ENCODE peak calls at places on chromosome 5, in nine cellular contexts. M is fibroblast of lung; S is psoas muscle; Z is ascending aorta; F is naive thymus-derived CD4-positive, alpha-beta T cell; A is right lobe of liver; W is IMR-90; H is PC-3; I is heart right ventricle. D is an unnamed sample. For H3K9me3 and H3K36me3, the result is how much of the 10 kb centered on the place peaks cover.

GRCh38 chr5:9015250-9015936 is 530.5 kb downstream of the SEMA5A start:
- DNase-seq in M (peak), F (no peak), I (no peak), Z (no peak), W (peak), S (no peak), A (no peak), H (no peak), D (no peak)

GRCh38 chr5:107135391-107135790 is 535.3 kb downstream of the EFNA5 start:
- DNase-seq in F (no peak), S (no peak), M (peak), W (peak), Z (no peak), A (no peak), H (peak), I (no peak), D (peak)

GRCh38 chr5:33423018-33423630 is 17.6 kb upstream of the TARS1 start:
- DNase-seq in F (no peak), I (no peak), S (no peak), Z (no peak), H (peak), A (no peak), W (peak), M (peak), D (no peak)

GRCh38 chr5:111927191-111927590 is 170.2 kb upstream of the NREP start:
- DNase-seq in A (no peak), W (peak), Z (no peak), S (no peak), H (no peak), F (no peak), I (no peak), M (no peak), D (no peak)

GRCh38 chr5:152349683-152350526 is 55.2 kb downstream of the NMUR2 start:
- DNase-seq in W (peak), I (peak), S (peak), A (peak), M (peak), Z (no peak), F (no peak), H (peak), D (peak)

GRCh38 chr5:157100140-157100679 is 8.6 kb downstream of the HAVCR2 start:
- DNase-seq in F (peak), A (no peak), Z (no peak), H (peak), I (no peak), W (peak), S (no peak), M (peak), D (peak)

GRCh38 chr5:55031492-55031891 is 7.4 kb downstream of the GZMK start:
- DNase-seq in W (peak), M (no peak), F (no peak), I (no peak), H (no peak), Z (no peak), S (no peak), A (no peak), D (no peak)

GRCh38 chr5:62317810-62318209 is 11.8 kb downstream of the KIF2A start:
- DNase-seq in M (no peak), S (no peak), F (no peak), H (no peak), W (no peak), I (no peak), Z (no peak), A (no peak), D (no peak)

DNA sequence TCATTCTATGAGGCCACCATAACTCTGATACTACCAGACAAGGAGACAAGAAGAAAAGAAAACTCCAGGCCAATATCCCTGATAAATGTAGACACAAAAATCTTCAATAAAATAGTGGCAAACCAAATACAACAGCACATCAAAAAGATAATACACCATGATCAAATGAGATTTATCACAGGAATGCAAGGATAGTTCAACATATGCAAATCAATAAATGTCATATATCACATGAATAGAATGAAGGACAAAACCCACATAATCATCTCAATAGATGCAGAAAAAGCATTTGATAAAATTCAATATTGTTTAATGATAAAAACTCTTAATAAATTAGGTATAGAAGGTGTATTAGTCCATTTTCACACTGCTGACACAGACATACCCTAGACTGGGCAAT is 139.9 kb downstream of the ADAMTS6 start:
- DNase-seq in S (no peak), H (no peak), A (no peak), W (no peak), M (no peak), Z (no peak), I (no peak), F (no peak), D (no peak)
- H3K9me3 ChIP-seq in S (under half), H (under half), A (under half), W (under half), M (under half), Z (under half), I (half or more), F (under half), D (under half)

GRCh38 chr5:1511651-1512540 is 11.9 kb downstream of the LPCAT1 start:
- DNase-seq in H (peak), A (peak), M (peak), Z (no peak), F (peak), S (peak), I (no peak), W (peak), D (peak)

GRCh38 chr5:1513326-1514026 is 10.3 kb downstream of the LPCAT1 start:
- DNase-seq in Z (no peak), S (peak), H (no peak), M (no peak), W (no peak), A (peak), I (no peak), F (peak), D (no peak)

GRCh38 chr5:1514027-1514818 is 9.5 kb downstream of the LPCAT1 start:
- DNase-seq in S (peak), I (no peak), F (peak), M (no peak), W (no peak), A (peak), H (no peak), Z (peak), D (peak)

GRCh38 chr5:1511037-1511436 is 12.7 kb downstream of the LPCAT1 start:
- DNase-seq in A (peak), S (peak), H (no peak), W (no peak), M (no peak), Z (no peak), I (no peak), F (peak), D (peak)

GRCh38 chr5:1512541-1513291 is 11.0 kb downstream of the LPCAT1 start:
- DNase-seq in M (no peak), Z (peak), A (peak), S (peak), W (no peak), F (peak), I (no peak), H (no peak), D (peak)
- H3K4me3 ChIP-seq in M (no peak), Z (no peak), A (no peak), S (no peak), W (no peak), F (no peak), I (no peak), H (no peak), D (no peak)

DNA sequence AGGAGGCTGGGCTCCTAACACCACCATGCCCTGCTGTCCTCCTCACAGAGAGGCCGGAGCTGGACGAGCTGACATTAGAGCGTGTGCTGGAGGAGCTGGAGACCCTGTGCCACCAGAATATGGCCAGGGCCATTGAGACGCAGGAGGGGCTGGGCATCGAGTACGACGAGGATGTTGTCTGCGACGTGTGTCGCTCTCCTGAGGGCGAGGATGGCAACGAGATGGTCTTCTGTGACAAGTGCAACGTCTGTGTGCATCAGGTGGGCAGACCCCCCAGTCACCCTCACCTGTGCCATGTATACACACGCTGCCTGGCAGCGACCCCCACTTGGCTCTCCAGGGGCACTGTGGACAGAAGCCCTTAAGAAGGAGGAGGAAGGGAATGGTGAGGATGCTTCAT is 35.2 kb downstream of the JADE2 start:
- DNase-seq in Z (no peak), M (no peak), I (no peak), S (no peak), W (no peak), A (no peak), F (no peak), H (no peak), D (no peak)
- H3K36me3 ChIP-seq in Z (half or more), M (under half), I (half or more), S (under half), W (half or more), A (under half), F (half or more), H (under half), D (half or more)

DNA sequence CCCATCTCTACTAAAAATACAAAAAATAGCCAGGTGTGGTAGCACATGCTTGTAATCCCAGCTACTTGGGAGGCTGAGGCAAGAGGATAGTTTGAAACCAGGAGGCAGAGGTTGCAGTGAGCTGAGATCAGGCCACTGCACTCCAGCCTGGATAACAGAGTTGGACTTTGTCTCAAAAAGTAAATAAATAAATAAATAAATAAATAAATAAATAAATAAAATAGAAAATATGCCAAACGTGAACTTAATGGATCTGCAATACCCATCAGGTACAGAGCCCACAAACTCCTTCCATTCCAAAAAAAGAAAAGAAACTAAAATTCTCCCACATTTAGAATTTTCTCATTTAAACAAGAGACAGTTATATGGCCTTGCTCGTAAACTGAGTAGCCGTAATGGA is 702.7 kb downstream of the CDH18 start:
- DNase-seq in S (no peak), H (no peak), Z (no peak), I (no peak), A (no peak), M (no peak), F (no peak), W (no peak), D (no peak)
- H3K9me3 ChIP-seq in S (under half), H (under half), Z (under half), I (under half), A (under half), M (under half), F (under half), W (under half), D (under half)

GRCh38 chr5:50967388-50968039 is 301.1 kb downstream of the PARP8 start:
- DNase-seq in H (no peak), A (no peak), Z (no peak), S (no peak), W (no peak), M (no peak), F (no peak), I (no peak), D (peak)
- H3K4me3 ChIP-seq in H (no peak), A (peak), Z (peak), S (peak), W (peak), M (peak), F (peak), I (peak), D (peak)

GRCh38 chr5:170081616-170082015 is 24.1 kb upstream of the FOXI1 start:
- DNase-seq in S (no peak), A (no peak), H (no peak), M (no peak), F (no peak), W (no peak), I (no peak), Z (no peak), D (no peak)
- H3K36me3 ChIP-seq in S (under half), A (under half), H (under half), M (under half), F (under half), W (under half), I (half or more), Z (under half), D (under half)

DNA sequence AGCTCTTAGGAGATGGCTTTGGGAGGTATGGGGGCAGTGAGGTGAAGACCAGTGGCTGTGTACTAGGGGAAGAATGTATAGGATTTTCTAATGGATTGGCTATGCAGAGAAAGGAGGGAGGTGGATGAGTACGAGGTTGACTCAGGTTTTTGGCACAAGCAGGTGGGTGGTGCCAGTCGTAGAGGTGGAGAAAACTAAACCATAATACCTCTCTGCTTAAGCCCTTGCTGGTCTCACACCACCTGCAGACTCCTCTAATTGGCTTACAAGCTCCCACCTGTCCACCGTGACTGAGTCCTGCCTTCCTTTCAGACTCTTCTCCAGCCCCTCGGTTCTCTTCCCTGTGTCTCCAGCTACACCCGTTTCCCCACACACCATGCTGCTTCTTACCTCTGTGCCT is 521.7 kb upstream of the CLINT1 start:
- DNase-seq in I (no peak), A (no peak), F (no peak), Z (no peak), W (no peak), M (no peak), S (no peak), H (peak), D (peak)
- H3K9me3 ChIP-seq in I (under half), A (under half), F (under half), Z (under half), W (under half), M (under half), S (under half), H (under half), D (under half)

D was measured in MG63.